ENCODE peak calls at places on chromosomes 4 and X, in six cellular contexts. T, W, P, S, K and J are unnamed samples. For H3K9me3 and H3K27me3, the result is how much of the 10 kb centered on the place peaks cover.

GRCh38 chrX:109863811-109864210 is 130.8 kb upstream of the ACSL4 start:
- DNase-seq in T (no peak), W (no peak), P (no peak), S (no peak), K (no peak), J (no peak)

GRCh38 chr4:30719363-30720020 is 677 bp upstream of the PCDH7 start:
- DNase-seq in T (peak), W (no peak), P (no peak), S (peak), K (peak), J (peak)

GRCh38 chr4:98778206-98778605 is 119.8 kb upstream of the TSPAN5 start:
- DNase-seq in T (no peak), W (no peak), P (no peak), S (no peak), K (no peak), J (no peak)

GRCh38 chr4:107719211-107719926 is 665 bp downstream of the PAPSS1 start:
- DNase-seq in T (peak), W (no peak), P (peak), S (no peak), K (peak), J (no peak)

GRCh38 chr4:160537681-160538080 is 1434.8 kb downstream of the RAPGEF2 start:
- DNase-seq in T (no peak), W (no peak), P (no peak), S (no peak), K (no peak), J (no peak)

GRCh38 chr4:7138223-7139166 is 53.8 kb upstream of the SORCS2 start:
- DNase-seq in T (no peak), W (no peak), P (no peak), S (no peak), K (no peak), J (no peak)

GRCh38 chr4:38752393-38752961 is 30.3 kb downstream of the TLR10 start:
- DNase-seq in T (no peak), W (no peak), P (no peak), S (no peak), K (no peak), J (no peak)

GRCh38 chr4:2935762-2936743 is 27.2 kb downstream of the NOP14 start:
- DNase-seq in T (peak), W (no peak), P (peak), S (peak), K (peak), J (peak)

GRCh38 chr4:17636696-17637351 is 22.4 kb downstream of the MED28 start:
- DNase-seq in T (peak), W (peak), P (peak), S (peak), K (peak), J (peak)

GRCh38 chrX:109830157-109830703 is 97.2 kb upstream of the ACSL4 start:
- DNase-seq in T (no peak), W (no peak), P (no peak), S (no peak), K (no peak), J (no peak)

GRCh38 chrX:480861-481417 is 94.2 kb upstream of the PPP2R3B start:
- DNase-seq in T (no peak), W (no peak), P (no peak), S (no peak), K (no peak), J (no peak)

GRCh38 chrX:103431316-103431715 is 55.0 kb downstream of the BEX3 start:
- DNase-seq in T (no peak), W (no peak), P (no peak), S (no peak), K (no peak), J (no peak)

GRCh38 chr4:22522706-22523501 is 7.0 kb upstream of the ADGRA3 start:
- DNase-seq in T (no peak), W (no peak), P (no peak), S (no peak), K (no peak), J (no peak)

GRCh38 chr4:109499513-109499912 is 60.5 kb upstream of the MCUB start:
- DNase-seq in T (no peak), W (no peak), P (no peak), S (no peak), K (no peak), J (no peak)

GRCh38 chr4:5399790-5400421 is 308.5 kb downstream of the EVC2 start:
- DNase-seq in T (no peak), W (no peak), P (peak), S (peak), K (no peak), J (peak)

GRCh38 chrX:65866146-65866545 is 173.7 kb downstream of the VSIG4 start:
- DNase-seq in T (no peak), W (no peak), P (no peak), S (no peak), K (no peak), J (no peak)

GRCh38 chr4:158814636-158815035 is 45.8 kb downstream of the FNIP2 start:
- DNase-seq in T (no peak), W (no peak), P (no peak), S (no peak), K (no peak), J (no peak)

GRCh38 chr4:174983128-174983750 is 65.1 kb downstream of the ADAM29 start:
- DNase-seq in T (no peak), W (no peak), P (no peak), S (no peak), K (no peak), J (no peak)

GRCh38 chr4:150117094-150117493 is 38.8 kb downstream of the DCLK2 start:
- DNase-seq in T (no peak), W (no peak), P (no peak), S (no peak), K (no peak), J (peak)

GRCh38 chr4:154464654-154465053 is 26.9 kb downstream of the DCHS2 start:
- DNase-seq in T (no peak), W (no peak), P (peak), S (no peak), K (no peak), J (no peak)

GRCh38 chr4:121519236-121519838 is 138.5 kb upstream of the QRFPR start:
- DNase-seq in T (no peak), W (no peak), P (no peak), S (no peak), K (no peak), J (no peak)

GRCh38 chr4:111510535-111510934 is 634.7 kb upstream of the FAM241A start:
- DNase-seq in T (no peak), W (no peak), P (no peak), S (no peak), K (no peak), J (no peak)

GRCh38 chr4:91325495-91325894 is 978.3 kb upstream of the GRID2 start:
- DNase-seq in T (no peak), W (no peak), P (no peak), S (no peak), K (peak), J (no peak)

GRCh38 chrX:72712094-72712755 is 1.9 kb downstream of the PHKA1 start:
- DNase-seq in T (no peak), W (no peak), P (peak), S (no peak), K (peak), J (peak)

GRCh38 chr4:159417006-159417405 is 314.1 kb downstream of the RAPGEF2 start:
- DNase-seq in T (no peak), W (no peak), P (no peak), S (no peak), K (no peak), J (no peak)

GRCh38 chrX:7073336-7073735 is 74.2 kb upstream of the STS start:
- DNase-seq in T (no peak), W (no peak), P (no peak), S (no peak), K (no peak), J (no peak)

GRCh38 chr4:5024673-5025072 is 5.4 kb upstream of the CYTL1 start:
- DNase-seq in T (no peak), W (no peak), P (no peak), S (no peak), K (peak), J (no peak)

GRCh38 chr4:88341227-88342192 is 37.1 kb upstream of the HERC6 start:
- DNase-seq in T (peak), W (peak), P (no peak), S (no peak), K (peak), J (peak)

GRCh38 chr4:102007959-102008425 is 217.5 kb downstream of the BANK1 start:
- DNase-seq in T (no peak), W (no peak), P (no peak), S (no peak), K (no peak), J (no peak)

GRCh38 chr4:33873791-33874190 is 2370.5 kb downstream of the ARAP2 start:
- DNase-seq in T (no peak), W (no peak), P (no peak), S (no peak), K (no peak), J (no peak)

GRCh38 chr4:13399257-13399656 is 84.9 kb downstream of the RAB28 start:
- DNase-seq in T (no peak), W (no peak), P (peak), S (no peak), K (no peak), J (peak)

GRCh38 chrX:13685126-13685763 is 3.7 kb upstream of the RAB9A start:
- DNase-seq in T (no peak), W (no peak), P (no peak), S (no peak), K (no peak), J (no peak)
- H3K9me3 ChIP-seq in T (under half), W (under half), P (under half), S (under half), K (under half), J (under half)

DNA sequence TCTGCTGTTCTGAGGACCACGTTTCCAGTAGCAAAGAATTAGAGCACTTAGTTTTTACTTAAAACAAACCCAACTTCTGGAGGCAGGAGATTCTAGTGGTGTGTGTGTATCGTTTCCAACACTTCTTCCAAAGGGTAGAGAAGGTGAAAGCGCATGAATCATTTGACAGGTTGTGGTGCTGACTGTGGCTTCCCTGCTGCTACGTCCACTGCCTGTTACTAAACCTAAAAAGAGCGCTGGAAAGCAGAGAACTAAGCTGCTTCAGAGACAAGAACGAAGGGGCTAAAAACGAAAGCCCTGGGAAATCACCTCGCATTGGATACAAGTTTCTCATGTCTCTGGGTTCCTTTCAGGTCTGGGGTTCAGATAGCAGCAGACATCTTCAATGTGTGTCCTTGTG is 4.6 kb upstream of the HELT start:
- DNase-seq in T (no peak), W (no peak), P (no peak), S (no peak), K (no peak), J (no peak)
- H3K27me3 ChIP-seq in T (under half), W (under half), P (half or more), S (under half), K (under half), J (half or more)

GRCh38 chrX:75623535-75623934 is 100.7 kb upstream of the ZDHHC15 start:
- DNase-seq in T (no peak), W (no peak), P (no peak), S (no peak), K (no peak), J (no peak)
- TF ChIP-seq CTCF in T (no peak), W (no peak), P (no peak), S (no peak), K (no peak), J (no peak)

GRCh38 chrX:8194216-8194615 is 23.1 kb upstream of the VCX2 start:
- DNase-seq in T (no peak), W (no peak), P (no peak), S (no peak), K (no peak), J (no peak)
- H3K9me3 ChIP-seq in T (under half), W (under half), P (under half), S (under half), K (under half), J (under half)

GRCh38 chrX:153651540-153652079 is 4.6 kb downstream of the DUSP9 start:
- DNase-seq in T (peak), W (no peak), P (no peak), S (peak), K (no peak), J (no peak)
- H3K27me3 ChIP-seq in T (under half), W (under half), P (under half), S (under half), K (under half), J (under half)

GRCh38 chr4:176052744-176053143 is 12.9 kb upstream of the WDR17 start:
- DNase-seq in T (no peak), W (no peak), P (no peak), S (no peak), K (no peak), J (no peak)

GRCh38 chr4:176053785-176054184 is 11.9 kb upstream of the WDR17 start:
- DNase-seq in T (no peak), W (no peak), P (no peak), S (no peak), K (no peak), J (no peak)

GRCh38 chr4:176054942-176055341 is 10.7 kb upstream of the WDR17 start:
- DNase-seq in T (no peak), W (no peak), P (no peak), S (no peak), K (no peak), J (no peak)
- TF ChIP-seq CTCF in T (no peak), W (no peak), P (no peak), S (peak), K (no peak), J (peak)

GRCh38 chrX:40834225-40834624 is 98.9 kb upstream of the MED14 start:
- DNase-seq in T (no peak), W (no peak), P (no peak), S (no peak), K (no peak), J (no peak)
- H3K9me3 ChIP-seq in T (under half), W (under half), P (under half), S (under half), K (under half), J (under half)